ENCODE peak calls at places on chromosomes 11 and 22, in four cellular contexts. A is GM13976, X is mammary epithelial cell, G is MM.1S. V is an unnamed sample.

GRCh38 chr22:22702159-22702873 is 57.9 kb downstream of the GGTLC2 start:
- DNase-seq in X (no peak), A (no peak), G (peak), V (peak)

GRCh38 chr11:8038811-8039529 is 42.0 kb upstream of the TUB start:
- DNase-seq in G (no peak), A (no peak), X (no peak), V (no peak)

GRCh38 chr11:124467376-124468061 is 22.0 kb upstream of the OR8B8 start:
- DNase-seq in X (no peak), A (no peak), G (no peak), V (no peak)

GRCh38 chr11:115699733-115700132 is 195.5 kb upstream of the CADM1 start:
- DNase-seq in X (no peak), G (no peak), A (no peak), V (no peak)

GRCh38 chr11:2890466-2891241 is 5.1 kb upstream of the CDKN1C start:
- DNase-seq in A (no peak), X (no peak), G (no peak), V (no peak)

GRCh38 chr11:92735039-92735438 is 234.4 kb upstream of the MTNR1B start:
- DNase-seq in A (no peak), X (no peak), G (peak), V (no peak)

GRCh38 chr11:126857860-126858808 is 142.4 kb downstream of the KIRREL3 start:
- DNase-seq in X (no peak), A (no peak), G (no peak), V (no peak)

GRCh38 chr22:23984430-23984829 is 4.5 kb downstream of the GSTT2 start:
- DNase-seq in X (peak), A (no peak), G (peak), V (no peak)

GRCh38 chr22:44464000-44464399 is 34.0 kb downstream of the RTL6 start:
- DNase-seq in A (no peak), G (no peak), X (no peak), V (no peak)

GRCh38 chr22:39374191-39374590 is 24.4 kb downstream of the SYNGR1 start:
- DNase-seq in X (no peak), G (no peak), A (no peak), V (no peak)

GRCh38 chr11:113634940-113635575 is 71.0 kb downstream of the TMPRSS5 start:
- DNase-seq in X (peak), G (no peak), A (no peak), V (no peak)

GRCh38 chr11:2561283-2562180 is 116.7 kb downstream of the KCNQ1 start:
- DNase-seq in A (no peak), G (no peak), X (no peak), V (no peak)

GRCh38 chr11:27039873-27040272 is 742 bp upstream of the BBOX1 start:
- DNase-seq in X (no peak), A (no peak), G (no peak), V (no peak)

GRCh38 chr11:75323609-75324008 is 27.9 kb downstream of the ARRB1 start:
- DNase-seq in X (no peak), A (no peak), G (no peak), V (no peak)

GRCh38 chr11:58596621-58597020 is 17.8 kb downstream of the ZFP91 start:
- DNase-seq in X (no peak), G (no peak), A (no peak), V (no peak)

GRCh38 chr11:44737222-44737621 is 10.5 kb downstream of the TSPAN18 start:
- DNase-seq in X (no peak), G (no peak), A (no peak), V (no peak)

GRCh38 chr11:128481135-128481534 is 106.2 kb downstream of the ETS1 start:
- DNase-seq in X (peak), A (no peak), G (no peak), V (no peak)

GRCh38 chr11:75705541-75705940 is 12.1 kb upstream of the MOGAT2 start:
- DNase-seq in G (no peak), X (peak), A (no peak), V (no peak)

GRCh38 chr11:77602385-77603105 is 12.8 kb downstream of the AQP11 start:
- DNase-seq in X (peak), A (no peak), G (no peak), V (no peak)

GRCh38 chr11:79082920-79083319 is 357.9 kb downstream of the TENM4 start:
- DNase-seq in G (no peak), X (no peak), A (no peak), V (no peak)
- TF ChIP-seq CTCF in G (no peak), X (no peak), A (no peak), V (no peak)

GRCh38 chr11:73393011-73393380 is 16.8 kb downstream of the RELT start:
- DNase-seq in X (no peak), G (no peak), A (no peak), V (no peak)
- TF ChIP-seq CTCF in X (no peak), G (no peak), A (no peak), V (no peak)

DNA sequence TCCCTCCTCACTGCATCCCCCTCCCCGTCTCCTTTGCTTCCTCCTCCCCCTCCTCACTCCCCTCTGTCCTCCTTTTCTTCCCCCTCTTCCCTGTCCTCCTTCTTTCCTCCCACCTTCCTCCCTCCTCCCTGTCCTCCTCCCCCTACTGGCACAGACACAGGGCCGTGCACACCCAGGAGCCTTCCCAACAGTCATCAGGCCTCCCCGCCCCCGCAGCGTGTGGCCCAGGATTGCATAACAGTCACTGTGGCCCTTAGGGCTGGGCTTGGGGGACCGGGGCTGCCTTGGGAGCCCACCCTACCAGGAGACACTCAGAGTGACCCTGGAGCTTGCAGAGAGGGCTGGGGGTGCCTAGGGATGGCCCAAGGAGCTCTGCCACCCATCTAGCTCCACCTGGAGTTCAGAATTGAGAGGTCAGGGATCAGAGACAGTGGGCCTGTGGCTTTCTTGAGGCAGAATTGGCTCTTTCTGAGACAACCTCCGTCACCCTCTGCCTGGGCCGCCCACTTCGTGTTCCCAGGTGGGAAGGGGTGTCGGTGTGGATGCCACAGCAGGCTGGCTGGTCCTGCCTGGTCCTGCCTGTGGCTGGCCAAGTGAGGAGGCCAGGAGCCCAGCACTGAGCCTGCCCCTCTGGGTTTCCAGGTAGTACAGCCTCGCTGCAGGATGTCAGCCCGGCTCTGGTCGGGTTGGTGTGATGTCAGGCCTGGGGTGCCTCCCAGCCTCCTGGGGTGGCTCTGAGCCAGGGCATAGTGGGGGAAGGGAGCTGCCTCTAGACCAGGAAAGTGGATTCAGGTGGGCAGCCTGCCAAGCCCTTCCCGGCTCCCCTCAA is 1.6 kb downstream of the SPI1 start:
- DNase-seq in G (no peak), A (peak), X (no peak), V (no peak)
- TF ChIP-seq CTCF in G (no peak), A (peak), X (no peak), V (no peak)

GRCh38 chr11:95791385-95792033 is 1.2 kb downstream of the CEP57 start:
- DNase-seq in A (no peak), X (no peak), G (peak), V (no peak)

GRCh38 chr11:95790933-95791247 is 592 bp downstream of the CEP57 start:
- DNase-seq in G (peak), A (peak), X (peak), V (peak)

GRCh38 chr11:95788921-95789505 is 569 bp downstream of the FAM76B start:
- DNase-seq in A (peak), X (peak), G (peak), V (peak)

GRCh38 chr11:95790123-95790932 is at the start of gene CEP57:
- DNase-seq in X (peak), A (peak), G (peak), V (peak)

DNA sequence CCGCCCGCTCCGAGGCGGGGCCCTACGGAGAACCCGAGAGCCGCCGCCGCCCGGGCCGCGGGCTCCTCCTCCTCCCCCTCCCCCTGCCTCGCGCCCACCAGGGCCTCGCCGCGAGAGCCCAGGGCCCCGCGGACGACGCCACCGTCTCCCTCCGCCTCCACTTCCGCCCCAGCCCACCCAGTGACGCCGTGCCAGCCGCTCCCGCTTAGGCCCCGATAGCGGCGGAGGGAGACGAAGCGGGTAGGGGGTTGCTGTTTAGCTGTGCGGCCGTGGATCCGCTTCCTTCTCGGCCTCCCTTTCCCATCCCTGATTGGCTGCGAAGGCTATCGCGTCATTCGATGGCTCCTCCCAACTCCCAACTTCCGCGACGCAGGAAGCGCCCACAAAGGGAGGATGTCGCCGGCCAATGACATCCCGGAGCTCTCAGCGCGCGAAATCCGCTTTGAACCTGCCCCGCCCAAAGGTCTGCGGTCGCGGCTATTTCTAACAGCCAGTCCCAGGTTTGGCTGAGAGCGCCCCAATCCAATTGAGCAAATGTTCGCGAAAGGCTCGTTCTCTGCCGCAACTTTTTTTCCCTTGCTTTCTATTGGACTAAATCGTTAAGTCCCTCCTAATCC is at the start of gene FAM76B:
- DNase-seq in G (peak), A (peak), X (peak), V (peak)
- TF ChIP-seq CTCF in G (no peak), A (no peak), X (no peak), V (no peak)

DNA sequence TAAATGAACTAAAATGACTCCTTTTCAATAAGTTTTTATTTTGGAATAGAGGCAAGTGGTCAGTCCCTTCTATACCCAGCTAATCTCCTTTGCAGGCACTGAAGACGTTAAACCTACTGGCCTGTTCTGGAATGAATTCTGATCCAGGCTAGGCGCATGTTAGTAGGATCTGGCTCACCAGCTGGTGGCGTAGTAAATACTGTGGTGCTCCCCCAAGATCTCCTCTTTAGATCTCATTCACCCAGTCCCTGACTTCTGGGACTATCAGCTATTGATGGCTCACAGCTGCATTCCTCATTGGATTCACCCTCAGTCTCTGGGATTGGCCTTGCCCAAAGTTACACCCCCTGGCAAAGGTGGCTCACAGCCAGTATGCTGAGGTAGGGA is 173.6 kb upstream of the DDI1 start:
- DNase-seq in G (no peak), A (no peak), X (no peak), V (no peak)
- TF ChIP-seq CTCF in G (no peak), A (no peak), X (no peak), V (no peak)

DNA sequence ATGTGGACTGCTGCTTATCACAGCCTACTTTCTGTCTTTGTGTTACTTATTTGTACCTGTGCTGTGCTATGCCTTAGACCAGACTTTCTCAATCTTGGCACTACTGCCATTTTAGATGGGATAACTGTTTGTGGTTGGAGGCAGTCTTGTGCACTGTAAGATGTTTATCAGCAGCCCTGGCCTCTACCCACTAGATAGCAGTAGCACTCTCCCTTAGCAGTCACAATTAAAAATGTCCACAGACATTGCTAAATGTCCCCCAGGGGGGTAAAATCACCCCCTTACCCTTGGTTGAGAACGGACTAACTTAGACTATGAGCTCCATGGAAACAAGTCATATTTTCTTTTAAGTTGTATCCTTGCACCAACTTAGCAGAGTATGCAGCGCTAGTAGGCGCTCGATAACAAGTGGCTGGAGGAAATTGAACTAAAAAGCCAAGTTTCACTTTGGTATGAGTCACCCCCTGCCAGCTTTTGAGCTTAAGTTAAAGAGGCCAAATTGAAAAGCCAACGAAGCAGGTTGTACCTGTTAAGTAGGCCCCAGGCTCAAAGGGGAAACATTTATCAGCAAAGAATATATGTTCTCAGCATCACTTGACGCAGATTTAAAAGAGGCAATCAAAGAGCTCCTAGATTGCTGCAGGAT is 304.8 kb upstream of the SORL1-AS1 start:
- DNase-seq in A (no peak), X (peak), G (peak), V (no peak)
- TF ChIP-seq CTCF in A (no peak), X (peak), G (no peak), V (no peak)

DNA sequence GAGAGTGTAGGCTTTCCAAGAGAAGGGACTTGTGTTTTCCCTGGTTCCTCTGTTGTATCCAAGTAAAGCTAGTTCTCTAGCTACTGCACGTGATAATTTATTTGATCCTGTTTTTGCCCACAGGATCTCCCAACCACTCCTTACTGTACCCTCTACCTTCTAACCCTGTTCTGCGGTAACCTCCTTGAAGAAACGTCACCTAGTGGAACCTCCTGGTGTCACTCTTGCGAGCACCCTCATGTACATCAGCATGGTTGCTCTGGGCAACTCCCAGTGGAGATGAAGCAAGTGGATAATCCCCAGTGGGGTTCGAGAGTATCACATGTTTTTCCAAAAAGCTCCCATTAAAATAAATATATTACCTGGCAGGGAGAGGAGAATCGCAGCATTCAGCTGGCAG is 108.9 kb upstream of the CLMP start:
- DNase-seq in X (no peak), G (peak), A (no peak), V (no peak)
- TF ChIP-seq CTCF in X (no peak), G (peak), A (no peak), V (no peak)

GRCh38 chr11:62055970-62056369 is 67.8 kb upstream of the INCENP start:
- DNase-seq in A (no peak), X (no peak), G (no peak), V (no peak)
- TF ChIP-seq CTCF in A (no peak), X (no peak), G (no peak), V (no peak)

DNA sequence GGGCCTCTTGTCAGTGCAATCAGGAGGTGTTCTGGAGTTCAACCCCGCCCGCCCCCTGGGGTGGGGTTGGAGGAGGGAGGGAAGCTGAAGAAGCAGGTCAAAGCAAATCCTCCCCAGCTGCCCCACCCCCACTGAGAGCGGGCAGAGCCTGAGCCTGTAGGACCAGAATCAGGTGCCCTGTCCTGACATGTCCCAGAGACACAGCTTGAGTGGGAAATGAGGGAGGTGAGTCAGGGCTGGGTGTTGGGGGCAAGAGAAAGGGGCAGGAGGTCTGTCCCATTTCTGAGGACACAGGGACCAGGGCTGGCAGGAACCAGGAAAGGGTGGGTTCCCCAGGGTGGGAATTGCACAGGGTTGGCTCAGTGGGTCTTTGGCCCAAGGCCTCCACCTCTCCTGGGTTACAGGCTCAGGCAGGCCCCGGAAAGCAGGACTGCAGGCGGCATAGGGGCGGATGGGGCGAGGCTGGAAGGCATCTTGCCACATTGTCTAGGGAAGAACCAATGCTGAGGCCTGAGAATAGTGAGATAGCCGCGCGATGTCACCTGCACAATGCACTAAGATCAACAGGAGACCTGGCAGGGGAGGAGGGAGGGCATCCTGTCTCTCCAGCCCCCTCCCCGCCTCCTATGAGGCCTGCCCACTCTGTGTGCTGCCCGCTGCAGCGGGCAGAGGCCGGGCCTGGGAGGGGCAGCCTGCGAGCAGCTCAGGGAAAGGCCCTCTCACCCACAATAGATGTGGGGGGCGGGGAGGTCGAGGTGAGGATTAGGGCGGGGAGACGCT is 32.4 kb downstream of the NECTIN1 start:
- DNase-seq in G (no peak), A (no peak), X (peak), V (no peak)
- TF ChIP-seq CTCF in G (no peak), A (no peak), X (no peak), V (no peak)

GRCh38 chr11:121032546-121032945 is 8.6 kb downstream of the TBCEL start:
- DNase-seq in A (no peak), G (no peak), X (no peak), V (no peak)
- TF ChIP-seq CTCF in A (no peak), G (peak), X (no peak), V (no peak)

V was measured in endothelial cell.